ENCODE peak calls at places on chromosome 9, in five cellular contexts. One of them, this sample, is unnamed.

GRCh38 chr9:36486933-36487481 is 85.7 kb upstream of the MELK start:
- DNase-seq in NCI-H2081: no peak
- DNase-seq in frontal cortex: no peak
- DNase-seq in stomach: peak; percentile 36
- DNase-seq in adrenal gland: peak; percentile 63
- DNase-seq in this sample: no peak

GRCh38 chr9:23041466-23041865 is 594.8 kb downstream of the DMRTA1 start:
- DNase-seq in frontal cortex: no peak
- DNase-seq in adrenal gland: no peak
- DNase-seq in stomach: no peak
- DNase-seq in NCI-H2081: no peak
- DNase-seq in this sample: no peak

GRCh38 chr9:72150653-72151052 is 1.4 kb downstream of the GDA start:
- DNase-seq in frontal cortex: no peak
- DNase-seq in adrenal gland: no peak
- DNase-seq in stomach: no peak
- DNase-seq in NCI-H2081: no peak
- DNase-seq in this sample: no peak

GRCh38 chr9:16615451-16615850 is 255.0 kb downstream of the BNC2 start:
- DNase-seq in adrenal gland: no peak
- DNase-seq in frontal cortex: no peak
- DNase-seq in NCI-H2081: no peak
- DNase-seq in stomach: no peak
- DNase-seq in this sample: no peak

GRCh38 chr9:124449381-124450151 is 685 bp upstream of the ADGRD2 start:
- DNase-seq in adrenal gland: no peak
- DNase-seq in stomach: no peak
- DNase-seq in frontal cortex: no peak
- DNase-seq in NCI-H2081: no peak
- DNase-seq in this sample: no peak

GRCh38 chr9:73152445-73152844 is 780 bp downstream of the ANXA1 start:
- DNase-seq in NCI-H2081: no peak
- DNase-seq in stomach: no peak
- DNase-seq in adrenal gland: no peak
- DNase-seq in frontal cortex: no peak
- DNase-seq in this sample: no peak

GRCh38 chr9:27784999-27785713 is 211.9 kb upstream of the C9orf72 start:
- DNase-seq in NCI-H2081: no peak
- DNase-seq in stomach: no peak
- DNase-seq in frontal cortex: no peak
- DNase-seq in adrenal gland: no peak
- DNase-seq in this sample: no peak

GRCh38 chr9:68500457-68501158 is 40.1 kb downstream of the TMEM252 start:
- DNase-seq in frontal cortex: no peak
- DNase-seq in stomach: no peak
- DNase-seq in adrenal gland: peak; percentile 45
- DNase-seq in NCI-H2081: no peak
- DNase-seq in this sample: no peak

GRCh38 chr9:9919174-9919573 is 693.6 kb downstream of the PTPRD start:
- DNase-seq in stomach: no peak
- DNase-seq in frontal cortex: no peak
- DNase-seq in adrenal gland: no peak
- DNase-seq in NCI-H2081: no peak
- DNase-seq in this sample: no peak

GRCh38 chr9:84978761-84979160 is 309.2 kb downstream of the NTRK2 start:
- DNase-seq in NCI-H2081: no peak
- DNase-seq in frontal cortex: no peak
- DNase-seq in stomach: no peak
- DNase-seq in adrenal gland: no peak
- DNase-seq in this sample: no peak